ENCODE peak calls at places on chromosome 11, in nine cellular contexts. D, I, P, L, E, V, M, U and K are unnamed samples.
A peak's percentile ranks its signal among the peaks of the same experiment; 100 is the strongest.

GRCh38 chr11:96307748-96308133 is 35.3 kb downstream of the MAML2 start:
- DNase-seq in L (no peak), U (no peak), E (no peak), I (no peak), P (no peak), M (no peak), V (no peak), D (peak; percentile 90), K (no peak)

GRCh38 chr11:75301602-75302345 is 49.7 kb downstream of the ARRB1 start:
- DNase-seq in V (no peak), M (peak; percentile 88), P (peak; percentile 61), U (no peak), L (no peak), E (no peak), D (peak; percentile 46), I (no peak), K (no peak)

GRCh38 chr11:1988667-1989317 is 8.8 kb downstream of the H19 start:
- DNase-seq in P (peak; percentile 24), M (peak; percentile 14), L (peak; percentile 12), E (no peak), U (peak; percentile 21), D (no peak), V (no peak), I (peak; percentile 38), K (no peak)

GRCh38 chr11:132078230-132078629 is 707.8 kb downstream of the NTM start:
- DNase-seq in I (no peak), P (no peak), V (no peak), U (no peak), M (no peak), D (no peak), E (no peak), L (no peak), K (no peak)

GRCh38 chr11:72354356-72355115 is 79.8 kb downstream of the CLPB start:
- DNase-seq in L (no peak), E (no peak), D (no peak), I (no peak), U (no peak), M (no peak), V (no peak), P (no peak), K (no peak)

GRCh38 chr11:12220305-12220704 is 109.9 kb downstream of the MICAL2 start:
- DNase-seq in E (no peak), U (peak; percentile 86), L (peak; percentile 87), I (no peak), V (peak; percentile 22), M (peak; percentile 74), P (peak; percentile 89), D (peak; percentile 50), K (peak; percentile 55)

GRCh38 chr11:67270256-67271211 is 4.3 kb downstream of the GRK2 start:
- DNase-seq in I (peak; percentile 73), L (no peak), V (no peak), U (no peak), D (peak; percentile 27), M (peak; percentile 56), E (no peak), P (peak; percentile 85), K (no peak)

GRCh38 chr11:103961010-103961409 is 75.4 kb upstream of the DDI1 start:
- DNase-seq in P (no peak), U (no peak), M (no peak), L (no peak), V (no peak), I (no peak), E (no peak), D (no peak), K (no peak)

GRCh38 chr11:28838741-28839140 is 730.6 kb downstream of the METTL15 start:
- DNase-seq in I (no peak), E (no peak), U (no peak), D (peak; percentile 39), M (no peak), L (no peak), P (no peak), V (no peak), K (no peak)

GRCh38 chr11:36012410-36012809 is 68.5 kb downstream of the LDLRAD3 start:
- DNase-seq in P (no peak), U (no peak), M (no peak), L (no peak), D (peak; percentile 61), V (no peak), I (no peak), E (no peak), K (no peak)

GRCh38 chr11:58625826-58626460 is 3.5 kb downstream of the CNTF start:
- DNase-seq in D (no peak), E (no peak), I (no peak), M (no peak), V (no peak), P (no peak), L (no peak), U (no peak), K (no peak)

GRCh38 chr11:128593281-128593680 is 5.9 kb upstream of the ETS1 start:
- DNase-seq in I (no peak), V (no peak), D (no peak), U (no peak), M (no peak), P (no peak), E (no peak), L (no peak), K (no peak)

DNA sequence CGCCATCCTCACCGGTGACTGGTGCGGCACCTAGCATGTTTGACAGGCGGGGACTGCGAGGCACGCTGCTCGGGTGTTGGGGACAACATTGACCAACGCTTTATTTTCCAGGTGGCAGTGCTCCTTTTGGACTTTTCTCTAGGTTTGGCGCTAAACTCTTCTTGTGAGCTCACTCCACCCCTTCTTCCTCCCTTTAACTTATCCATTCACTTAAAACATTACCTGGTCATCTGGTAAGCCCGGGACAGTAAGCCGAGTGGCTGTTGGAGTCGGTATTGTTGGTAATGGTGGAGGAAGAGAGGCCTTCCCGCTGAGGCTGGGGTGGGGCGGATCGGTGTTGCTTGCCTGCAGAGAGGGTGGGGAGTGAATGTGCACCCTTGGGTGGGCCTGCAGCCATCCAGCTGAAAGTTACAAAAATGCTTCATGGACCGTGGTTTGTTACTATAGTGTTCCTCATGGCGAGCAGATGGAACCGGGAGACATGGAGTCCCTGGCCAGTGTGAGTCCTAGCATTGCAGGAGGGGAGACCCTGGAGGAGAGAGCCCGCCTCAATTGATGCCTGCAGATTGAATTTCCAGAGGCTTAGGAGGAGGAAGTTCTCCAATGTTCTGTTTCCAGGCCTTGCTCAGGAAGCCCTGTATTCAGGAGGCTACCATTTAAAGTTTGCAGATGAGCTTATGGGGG is 1.1 kb downstream of the NEAT1 start:
- DNase-seq in L (peak; percentile 16), U (peak; percentile 64), M (peak; percentile 41), D (peak; percentile 28), I (no peak), V (no peak), E (no peak), P (no peak), K (no peak)
- TF ChIP-seq POLR2A in L (no peak), U (no peak), M (no peak), D (peak; percentile 77), I (no peak), V (no peak), E (no peak), P (no peak), K (peak; percentile 25)

GRCh38 chr11:102592634-102593581 is 32.2 kb downstream of the MMP20 start:
- DNase-seq in U (no peak), V (no peak), I (no peak), E (no peak), D (peak; percentile 46), L (no peak), M (no peak), P (no peak), K (no peak)

GRCh38 chr11:102591160-102591718 is 33.9 kb downstream of the MMP20 start:
- DNase-seq in E (no peak), U (no peak), M (no peak), L (no peak), P (no peak), D (no peak), V (no peak), I (no peak), K (no peak)

GRCh38 chr11:102590646-102591045 is 34.5 kb downstream of the MMP20 start:
- DNase-seq in E (no peak), I (no peak), V (no peak), L (no peak), U (no peak), P (no peak), D (no peak), M (no peak), K (no peak)

GRCh38 chr11:102587722-102588121 is 37.4 kb downstream of the MMP20 start:
- DNase-seq in U (no peak), M (no peak), L (no peak), V (no peak), E (no peak), I (no peak), D (no peak), P (no peak), K (no peak)

DNA sequence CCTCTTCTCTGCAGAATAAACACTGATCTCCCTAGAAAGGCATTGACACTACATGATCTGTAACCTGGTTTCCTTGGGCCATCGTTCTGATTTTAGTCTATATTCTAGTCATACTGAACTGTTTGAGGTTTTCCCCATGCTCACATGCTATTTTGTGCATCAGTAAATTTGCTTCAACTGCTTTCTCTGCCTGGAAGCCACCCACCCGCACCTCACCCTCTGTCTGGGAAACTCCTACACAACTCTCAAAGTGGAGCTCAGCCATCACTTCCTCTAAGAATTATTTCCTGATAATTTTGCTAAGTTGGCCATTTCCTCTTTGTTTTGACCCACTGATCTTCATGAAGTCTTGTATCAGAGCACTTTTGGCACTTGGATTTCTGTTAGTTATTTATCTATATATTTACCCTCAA is 36.1 kb downstream of the MMP20 start:
- DNase-seq in I (no peak), V (no peak), P (no peak), U (no peak), D (no peak), L (no peak), E (no peak), M (no peak), K (no peak)
- H3K4me3 ChIP-seq in I (no peak overlapping the region), V (no peak overlapping the region), P (no peak overlapping the region), U (no peak overlapping the region), D (no peak overlapping the region), L (no peak overlapping the region), E (no peak overlapping the region), M (no peak overlapping the region), K (no peak overlapping the region)

DNA sequence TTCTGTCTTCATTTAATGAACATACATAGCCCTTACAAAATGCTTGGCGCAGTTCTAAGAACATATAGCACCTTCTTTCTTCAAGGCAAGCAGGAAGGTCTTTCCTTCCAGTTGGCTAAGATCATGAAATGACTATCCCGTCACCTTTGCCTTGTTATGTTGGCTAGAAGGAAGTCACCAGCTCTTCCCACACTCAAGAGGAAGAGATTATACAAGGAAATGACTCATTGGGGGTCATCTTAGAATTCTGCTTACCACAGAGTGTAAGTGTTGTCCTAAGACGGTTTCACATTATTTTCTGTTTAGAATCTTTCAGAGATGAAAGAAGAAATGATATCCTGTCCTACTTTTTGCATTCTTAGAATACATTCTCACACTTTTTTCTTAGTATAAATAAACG is 808.0 kb upstream of the LUZP2 start:
- DNase-seq in I (no peak), E (no peak), D (peak; percentile 16), U (no peak), P (no peak), L (no peak), M (no peak), V (no peak), K (no peak)
- H3K27ac ChIP-seq in I (no peak overlapping the region), E (no peak overlapping the region), D (no peak overlapping the region), U (no peak overlapping the region), P (no peak overlapping the region), L (no peak overlapping the region), M (no peak overlapping the region), V (no peak overlapping the region), K (no peak overlapping the region)

DNA sequence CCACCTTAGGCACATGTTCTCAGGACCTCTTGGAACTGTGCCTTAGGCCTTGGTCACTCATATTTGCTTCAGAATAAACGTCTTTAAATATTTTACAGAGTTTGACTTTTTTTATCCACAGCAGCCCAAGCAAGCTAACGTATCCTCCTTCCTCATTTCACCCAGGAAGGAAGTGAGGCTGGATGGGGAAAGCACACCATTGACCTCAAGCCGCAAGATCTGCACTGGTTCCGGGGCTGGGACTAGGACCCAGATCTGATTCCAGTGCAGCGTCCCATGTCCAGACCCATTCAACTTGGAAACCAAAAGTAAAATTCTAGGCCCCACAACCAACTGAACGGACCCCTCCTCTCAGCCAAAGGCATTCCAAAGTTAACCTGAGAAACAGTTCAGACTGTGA is 2.4 kb upstream of the LGALS12 start:
- DNase-seq in L (no peak), D (no peak), U (peak; percentile 46), P (peak; percentile 50), I (no peak), E (no peak), M (peak; percentile 32), V (no peak), K (no peak)
- TF ChIP-seq POLR2A in L (no peak), D (no peak), U (no peak), P (no peak), I (no peak), E (no peak), M (no peak), V (no peak), K (no peak)